ENCODE peak calls at places on chromosomes 4 and X, in seven cellular contexts. X is IMR-90, R is mammary epithelial cell, G is SK-N-SH, A is endothelial cell of umbilical vein, P is H9, N is neural progenitor cell. J is an unnamed sample.

GRCh38 chr4:97235516-97235915 is 907.8 kb downstream of the STPG2 start:
- DNase-seq in P (peak; percentile 26), X (no peak), N (peak; percentile 86), R (no peak), A (peak; percentile 5), G (peak; percentile 3), J (no peak)

GRCh38 chr4:119627267-119628190 is 1.1 kb downstream of the PDE5A start:
- DNase-seq in P (peak; percentile 74), G (peak; percentile 92), N (peak; percentile 87), X (peak; percentile 86), R (peak; percentile 39), A (peak; percentile 41), J (peak; percentile 71)

GRCh38 chr4:123621072-123621705 is 224.6 kb downstream of the SPRY1 start:
- DNase-seq in R (peak; percentile 66), A (peak; percentile 84), X (no peak), P (no peak), G (no peak), N (no peak), J (no peak)

GRCh38 chrX:14616301-14616700 is 87.0 kb downstream of the GLRA2 start:
- DNase-seq in A (no peak), N (no peak), R (no peak), X (peak; percentile 38), P (no peak), G (no peak), J (no peak)

GRCh38 chrX:151870603-151871002 is 42.1 kb upstream of the MAGEA4 start:
- DNase-seq in N (no peak), R (peak; percentile 55), P (no peak), A (peak; percentile 90), X (peak; percentile 56), G (no peak), J (no peak)

GRCh38 chr4:1720163-1720983 is 750 bp downstream of the TMEM129 start:
- DNase-seq in G (peak; percentile 74), P (peak; percentile 54), A (peak; percentile 51), N (peak; percentile 77), R (peak; percentile 37), X (peak; percentile 28), J (peak; percentile 61)

GRCh38 chrX:9995855-9996339 is 28.7 kb downstream of the CLDN34 start:
- DNase-seq in P (peak; percentile 73), A (peak; percentile 73), R (peak; percentile 47), X (peak; percentile 79), N (peak; percentile 84), G (peak; percentile 83), J (peak; percentile 87)

GRCh38 chr4:147056951-147057630 is 111.4 kb upstream of the TTC29 start:
- DNase-seq in P (no peak), R (no peak), X (peak; percentile 14), N (no peak), G (no peak), A (peak; percentile 45), J (no peak)

GRCh38 chr4:108519911-108520310 is 100.5 kb upstream of the RPL34 start:
- DNase-seq in A (no peak), N (no peak), R (no peak), G (no peak), P (no peak), X (no peak), J (no peak)

GRCh38 chr4:92615049-92615448 is 311.3 kb downstream of the GRID2 start:
- DNase-seq in X (no peak), P (no peak), G (no peak), A (no peak), R (no peak), N (peak; percentile 90), J (no peak)

GRCh38 chrX:107154787-107155620 is 36.4 kb upstream of the RBM41 start:
- DNase-seq in A (no peak), R (peak; percentile 69), N (no peak), P (no peak), X (peak; percentile 9), G (no peak), J (no peak)

GRCh38 chrX:38192007-38192625 is 28.6 kb downstream of the SRPX start:
- DNase-seq in R (no peak), A (peak; percentile 29), N (peak; percentile 28), P (peak; percentile 31), G (peak; percentile 37), X (peak; percentile 25), J (no peak)

GRCh38 chr4:44927361-44928061 is 201.2 kb upstream of the GNPDA2 start:
- DNase-seq in P (no peak), X (peak; percentile 14), A (peak; percentile 2), G (peak; percentile 0), N (peak; percentile 58), R (peak; percentile 39), J (no peak)

GRCh38 chr4:172202480-172203076 is 389.4 kb downstream of the GALNTL6 start:
- DNase-seq in A (peak; percentile 17), N (peak; percentile 58), P (no peak), X (peak; percentile 18), R (no peak), G (peak; percentile 52), J (no peak)

GRCh38 chr4:26030780-26031179 is 116.8 kb downstream of the SMIM20 start:
- DNase-seq in X (no peak), R (no peak), P (no peak), A (no peak), G (no peak), N (no peak), J (no peak)

GRCh38 chr4:163932504-163932903 is 438.0 kb downstream of the TMA16 start:
- DNase-seq in G (no peak), P (no peak), A (no peak), X (no peak), R (no peak), N (no peak), J (no peak)

GRCh38 chrX:16882188-16882587 is 12.0 kb upstream of the RBBP7 start:
- DNase-seq in N (peak; percentile 2), P (no peak), X (peak; percentile 25), R (peak; percentile 20), G (peak; percentile 34), A (peak; percentile 17), J (peak; percentile 41)

GRCh38 chr4:177778623-177779022 is 336.4 kb upstream of the AGA start:
- DNase-seq in A (no peak), N (no peak), G (no peak), X (no peak), P (no peak), R (no peak), J (no peak)

GRCh38 chr4:76504613-76505465 is 69.8 kb downstream of the SHROOM3 start:
- DNase-seq in R (peak; percentile 27), X (peak; percentile 63), N (peak; percentile 53), P (no peak), G (peak; percentile 44), A (peak; percentile 61), J (no peak)

GRCh38 chr4:154465085-154465484 is 26.5 kb downstream of the DCHS2 start:
- DNase-seq in G (no peak), R (peak; percentile 75), X (no peak), P (no peak), A (no peak), N (no peak), J (no peak)

GRCh38 chrX:724256-724655 is 93.7 kb downstream of the SHOX start:
- DNase-seq in P (no peak), A (no peak), X (no peak), N (no peak), G (no peak), R (no peak), J (no peak)

GRCh38 chr4:46323891-46324290 is 66.0 kb downstream of the GABRA2 start:
- DNase-seq in A (no peak), R (no peak), G (no peak), N (no peak), P (no peak), X (no peak), J (no peak)

GRCh38 chr4:46329118-46329976 is 60.6 kb downstream of the GABRA2 start:
- DNase-seq in P (peak; percentile 46), A (no peak), N (peak; percentile 78), R (peak; percentile 60), X (peak; percentile 61), G (peak; percentile 2), J (peak; percentile 33)
- TF ChIP-seq CTCF in P (peak; percentile 77), A (no peak), N (peak; percentile 72), R (peak; percentile 85), X (peak; percentile 60), G (peak; percentile 54), J (peak; percentile 42)

GRCh38 chr4:8229341-8229975 is 30.4 kb downstream of the SH3TC1 start:
- DNase-seq in N (no peak), X (no peak), G (no peak), R (no peak), A (no peak), P (no peak), J (no peak)
- H3K9ac ChIP-seq in N (no peak overlapping the region), X (no peak overlapping the region), G (no peak overlapping the region), R (no peak overlapping the region), A (no peak overlapping the region), P (no peak overlapping the region), J (no peak overlapping the region)

GRCh38 chr4:73922766-73923630 is 53.8 kb downstream of the CXCL1 start:
- DNase-seq in X (peak; percentile 59), R (peak; percentile 33), A (peak; percentile 76), N (no peak), P (no peak), G (no peak), J (no peak)
- TF ChIP-seq CTCF in X (peak; percentile 61), R (peak; percentile 53), A (peak; percentile 9), N (peak; percentile 7), P (peak; percentile 21), G (peak; percentile 63), J (no peak)

DNA sequence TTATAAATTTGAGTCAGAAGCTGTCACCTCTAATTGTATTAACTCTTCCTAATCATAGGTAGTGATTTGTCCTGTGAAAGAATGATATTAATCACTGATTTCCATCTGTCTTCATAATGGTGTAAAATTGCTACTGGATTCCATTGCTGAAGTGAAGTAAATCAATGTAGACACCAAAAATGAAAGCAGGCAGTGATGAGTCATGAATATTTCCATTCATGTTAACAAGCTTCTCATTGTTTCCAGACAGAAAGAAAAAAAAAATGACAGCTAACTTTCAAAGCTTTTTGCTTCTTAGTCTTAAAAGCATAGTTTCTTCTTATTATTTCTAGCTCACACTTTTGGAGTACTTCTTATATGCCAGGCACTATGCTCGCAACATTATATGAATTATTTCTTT is 21.5 kb downstream of the FAM114A1 start:
- DNase-seq in G (no peak), P (no peak), R (peak; percentile 78), X (peak; percentile 87), N (no peak), A (peak; percentile 89), J (no peak)
- H3K9ac ChIP-seq in G (peak overlapping the region; percentile 55), P (no peak overlapping the region), R (no peak overlapping the region), X (no peak overlapping the region), N (no peak overlapping the region), A (peak overlapping the region; percentile 69), J (no peak overlapping the region)

GRCh38 chr4:19803406-19803805 is 448.3 kb upstream of the SLIT2 start:
- DNase-seq in A (peak; percentile 9), P (no peak), N (no peak), G (no peak), R (no peak), X (peak; percentile 6), J (no peak)
- TF ChIP-seq CTCF in A (no peak), P (peak; percentile 11), N (no peak), G (no peak), R (no peak), X (no peak), J (no peak)

J was measured in colonic mucosa.